ENCODE peak calls at places on chromosomes 12 and 14, in nine cellular contexts. One of them, this sample, is unnamed.

GRCh38 chr14:94003397-94003796 is 6.3 kb downstream of the CCDC197 start:
- DNase-seq in astrocyte of the spinal cord: no peak
- DNase-seq in testis: no peak
- DNase-seq in ovary: no peak
- DNase-seq in lung: no peak
- DNase-seq in spleen: no peak
- DNase-seq in HCT116: no peak
- DNase-seq in lower leg skin: no peak
- DNase-seq in WERI-Rb-1: no peak
- DNase-seq in this sample: no peak

GRCh38 chr12:5257763-5258475 is 174.0 kb upstream of the NTF3 start:
- DNase-seq in astrocyte of the spinal cord: no peak
- DNase-seq in testis: no peak
- DNase-seq in ovary: no peak
- DNase-seq in lung: no peak
- DNase-seq in spleen: no peak
- DNase-seq in HCT116: no peak
- DNase-seq in lower leg skin: peak
- DNase-seq in WERI-Rb-1: no peak
- DNase-seq in this sample: no peak

GRCh38 chr14:23095196-23096108 is at the start of gene C14orf119:
- DNase-seq in astrocyte of the spinal cord: peak
- DNase-seq in testis: peak
- DNase-seq in ovary: no peak
- DNase-seq in lung: peak
- DNase-seq in spleen: peak
- DNase-seq in HCT116: peak
- DNase-seq in lower leg skin: peak
- DNase-seq in WERI-Rb-1: peak
- DNase-seq in this sample: peak

GRCh38 chr12:39499296-39499695 is 56.4 kb upstream of the KIF21A start:
- DNase-seq in astrocyte of the spinal cord: no peak
- DNase-seq in testis: no peak
- DNase-seq in ovary: no peak
- DNase-seq in lung: no peak
- DNase-seq in spleen: no peak
- DNase-seq in HCT116: no peak
- DNase-seq in lower leg skin: no peak
- DNase-seq in WERI-Rb-1: no peak
- DNase-seq in this sample: peak

GRCh38 chr12:68613209-68613904 is 2.7 kb downstream of the RAP1B start:
- DNase-seq in astrocyte of the spinal cord: no peak
- DNase-seq in testis: peak
- DNase-seq in ovary: no peak
- DNase-seq in lung: no peak
- DNase-seq in spleen: no peak
- DNase-seq in HCT116: no peak
- DNase-seq in lower leg skin: no peak
- DNase-seq in WERI-Rb-1: no peak
- DNase-seq in this sample: no peak

GRCh38 chr12:120106151-120106550 is 10.4 kb downstream of the RAB35 start:
- DNase-seq in astrocyte of the spinal cord: no peak
- DNase-seq in testis: no peak
- DNase-seq in ovary: no peak
- DNase-seq in lung: no peak
- DNase-seq in spleen: no peak
- DNase-seq in HCT116: no peak
- DNase-seq in lower leg skin: no peak
- DNase-seq in WERI-Rb-1: no peak
- DNase-seq in this sample: no peak

GRCh38 chr12:126768517-126768916 is 1498.5 kb upstream of the TMEM132C start:
- DNase-seq in astrocyte of the spinal cord: no peak
- DNase-seq in testis: no peak
- DNase-seq in ovary: no peak
- DNase-seq in lung: no peak
- DNase-seq in spleen: no peak
- DNase-seq in HCT116: no peak
- DNase-seq in lower leg skin: no peak
- DNase-seq in WERI-Rb-1: no peak
- DNase-seq in this sample: no peak

GRCh38 chr14:100755649-100756048 is 29.0 kb downstream of the DLK1 start:
- DNase-seq in astrocyte of the spinal cord: peak
- DNase-seq in testis: no peak
- DNase-seq in ovary: no peak
- DNase-seq in lung: no peak
- DNase-seq in spleen: no peak
- DNase-seq in HCT116: peak
- DNase-seq in lower leg skin: no peak
- DNase-seq in WERI-Rb-1: no peak
- DNase-seq in this sample: peak

GRCh38 chr12:114167431-114167830 is 201.3 kb upstream of the RBM19 start:
- DNase-seq in astrocyte of the spinal cord: peak
- DNase-seq in testis: no peak
- DNase-seq in ovary: no peak
- DNase-seq in lung: no peak
- DNase-seq in spleen: no peak
- DNase-seq in HCT116: no peak
- DNase-seq in lower leg skin: no peak
- DNase-seq in WERI-Rb-1: no peak
- DNase-seq in this sample: no peak

GRCh38 chr14:104551851-104552737 is 27.5 kb upstream of the C14orf180 start:
- DNase-seq in astrocyte of the spinal cord: no peak
- DNase-seq in testis: no peak
- DNase-seq in ovary: peak
- DNase-seq in lung: no peak
- DNase-seq in spleen: peak
- DNase-seq in HCT116: no peak
- DNase-seq in lower leg skin: peak
- DNase-seq in WERI-Rb-1: peak
- DNase-seq in this sample: no peak

GRCh38 chr14:96146131-96146771 is 58.4 kb upstream of the BDKRB2 start:
- DNase-seq in astrocyte of the spinal cord: peak
- DNase-seq in testis: no peak
- DNase-seq in ovary: no peak
- DNase-seq in lung: peak
- DNase-seq in spleen: no peak
- DNase-seq in HCT116: no peak
- DNase-seq in lower leg skin: no peak
- DNase-seq in WERI-Rb-1: no peak
- DNase-seq in this sample: peak

GRCh38 chr12:15627995-15628945 is 160.9 kb downstream of the EPS8 start:
- DNase-seq in astrocyte of the spinal cord: peak
- DNase-seq in testis: no peak
- DNase-seq in ovary: no peak
- DNase-seq in lung: no peak
- DNase-seq in spleen: no peak
- DNase-seq in HCT116: no peak
- DNase-seq in lower leg skin: no peak
- DNase-seq in WERI-Rb-1: no peak
- DNase-seq in this sample: no peak

GRCh38 chr14:105891631-105892452 is 365.5 kb downstream of the TMEM121 start:
- DNase-seq in astrocyte of the spinal cord: no peak
- DNase-seq in testis: no peak
- DNase-seq in ovary: peak
- DNase-seq in lung: no peak
- DNase-seq in spleen: peak
- DNase-seq in HCT116: no peak
- DNase-seq in lower leg skin: peak
- DNase-seq in WERI-Rb-1: peak
- DNase-seq in this sample: no peak

GRCh38 chr12:14435627-14436026 is 70.1 kb downstream of the ATF7IP start:
- DNase-seq in astrocyte of the spinal cord: no peak
- DNase-seq in testis: no peak
- DNase-seq in ovary: no peak
- DNase-seq in lung: no peak
- DNase-seq in spleen: no peak
- DNase-seq in HCT116: no peak
- DNase-seq in lower leg skin: no peak
- DNase-seq in WERI-Rb-1: no peak
- DNase-seq in this sample: no peak

GRCh38 chr12:93292731-93293566 is 84.8 kb upstream of the NUDT4 start:
- DNase-seq in astrocyte of the spinal cord: no peak
- DNase-seq in testis: no peak
- DNase-seq in ovary: no peak
- DNase-seq in lung: no peak
- DNase-seq in spleen: no peak
- DNase-seq in HCT116: no peak
- DNase-seq in lower leg skin: no peak
- DNase-seq in WERI-Rb-1: no peak
- DNase-seq in this sample: peak

GRCh38 chr12:15495742-15496141 is 173.4 kb downstream of the PTPRO start:
- DNase-seq in astrocyte of the spinal cord: no peak
- DNase-seq in testis: no peak
- DNase-seq in ovary: no peak
- DNase-seq in lung: no peak
- DNase-seq in spleen: no peak
- DNase-seq in HCT116: no peak
- DNase-seq in lower leg skin: no peak
- DNase-seq in WERI-Rb-1: no peak
- DNase-seq in this sample: no peak

GRCh38 chr12:27176765-27177164 is 67.3 kb upstream of the STK38L start:
- DNase-seq in astrocyte of the spinal cord: peak
- DNase-seq in testis: no peak
- DNase-seq in ovary: no peak
- DNase-seq in lung: no peak
- DNase-seq in spleen: no peak
- DNase-seq in HCT116: no peak
- DNase-seq in lower leg skin: no peak
- DNase-seq in WERI-Rb-1: no peak
- DNase-seq in this sample: peak

GRCh38 chr12:4417471-4417870 is 28.1 kb downstream of the FGF6 start:
- DNase-seq in astrocyte of the spinal cord: no peak
- DNase-seq in testis: peak
- DNase-seq in ovary: no peak
- DNase-seq in lung: no peak
- DNase-seq in spleen: no peak
- DNase-seq in HCT116: no peak
- DNase-seq in lower leg skin: no peak
- DNase-seq in WERI-Rb-1: peak
- DNase-seq in this sample: no peak

GRCh38 chr14:98742001-98742400 is 530.0 kb downstream of the BCL11B start:
- DNase-seq in astrocyte of the spinal cord: no peak
- DNase-seq in testis: no peak
- DNase-seq in ovary: no peak
- DNase-seq in lung: no peak
- DNase-seq in spleen: no peak
- DNase-seq in HCT116: no peak
- DNase-seq in lower leg skin: no peak
- DNase-seq in WERI-Rb-1: no peak
- DNase-seq in this sample: no peak

GRCh38 chr12:87464565-87464964 is 564.6 kb downstream of the C12orf50 start:
- DNase-seq in astrocyte of the spinal cord: no peak
- DNase-seq in testis: no peak
- DNase-seq in ovary: no peak
- DNase-seq in lung: no peak
- DNase-seq in spleen: no peak
- DNase-seq in HCT116: no peak
- DNase-seq in lower leg skin: no peak
- DNase-seq in WERI-Rb-1: no peak
- DNase-seq in this sample: no peak

GRCh38 chr14:90608281-90608680 is 207.9 kb downstream of the TTC7B start:
- DNase-seq in astrocyte of the spinal cord: no peak
- DNase-seq in testis: no peak
- DNase-seq in ovary: no peak
- DNase-seq in lung: no peak
- DNase-seq in spleen: no peak
- DNase-seq in HCT116: no peak
- DNase-seq in lower leg skin: no peak
- DNase-seq in WERI-Rb-1: no peak
- DNase-seq in this sample: no peak

GRCh38 chr12:49960474-49961110 is 1.1 kb upstream of the AQP5 start:
- DNase-seq in astrocyte of the spinal cord: no peak
- DNase-seq in testis: no peak
- DNase-seq in ovary: no peak
- DNase-seq in lung: no peak
- DNase-seq in spleen: no peak
- DNase-seq in HCT116: no peak
- DNase-seq in lower leg skin: no peak
- DNase-seq in WERI-Rb-1: no peak
- DNase-seq in this sample: no peak
- H3K4me3 ChIP-seq in astrocyte of the spinal cord: no peak
- H3K4me3 ChIP-seq in testis: peak
- H3K4me3 ChIP-seq in ovary: no peak
- H3K4me3 ChIP-seq in lung: no peak
- H3K4me3 ChIP-seq in spleen: no peak
- H3K4me3 ChIP-seq in HCT116: no peak
- H3K4me3 ChIP-seq in lower leg skin: no peak
- H3K4me3 ChIP-seq in WERI-Rb-1: no peak
- H3K4me3 ChIP-seq in this sample: no peak

GRCh38 chr12:85920324-85920947 is 46.3 kb downstream of the NTS start:
- DNase-seq in astrocyte of the spinal cord: peak
- DNase-seq in testis: no peak
- DNase-seq in ovary: no peak
- DNase-seq in lung: no peak
- DNase-seq in spleen: no peak
- DNase-seq in HCT116: peak
- DNase-seq in lower leg skin: no peak
- DNase-seq in WERI-Rb-1: no peak
- DNase-seq in this sample: peak

GRCh38 chr12:85923767-85924331 is 49.8 kb downstream of the NTS start:
- DNase-seq in astrocyte of the spinal cord: peak
- DNase-seq in testis: no peak
- DNase-seq in ovary: no peak
- DNase-seq in lung: no peak
- DNase-seq in spleen: no peak
- DNase-seq in HCT116: peak
- DNase-seq in lower leg skin: no peak
- DNase-seq in WERI-Rb-1: no peak
- DNase-seq in this sample: peak
- TF ChIP-seq CTCF in astrocyte of the spinal cord: peak
- TF ChIP-seq CTCF in testis: peak
- TF ChIP-seq CTCF in ovary: no peak
- TF ChIP-seq CTCF in lung: no peak
- TF ChIP-seq CTCF in spleen: peak
- TF ChIP-seq CTCF in HCT116: peak
- TF ChIP-seq CTCF in lower leg skin: no peak
- TF ChIP-seq CTCF in WERI-Rb-1: peak
- TF ChIP-seq CTCF in this sample: peak

DNA sequence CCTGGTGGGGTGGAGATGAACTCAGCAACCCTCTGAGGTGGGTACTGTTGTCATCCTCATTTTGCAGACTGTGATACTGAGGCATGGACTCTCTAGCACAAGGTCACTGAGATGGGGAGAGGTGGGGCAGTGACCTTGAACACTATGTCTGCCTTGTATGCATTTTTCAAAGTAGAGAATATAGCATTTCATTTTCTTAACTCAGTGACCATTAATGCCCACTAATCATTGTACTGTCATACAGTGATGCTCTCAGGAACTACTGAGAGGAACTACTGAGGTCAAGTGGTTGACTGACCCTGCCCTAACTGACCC is 2.1 kb downstream of the L3HYPDH start:
- DNase-seq in astrocyte of the spinal cord: no peak
- DNase-seq in testis: no peak
- DNase-seq in ovary: no peak
- DNase-seq in lung: no peak
- DNase-seq in spleen: no peak
- DNase-seq in HCT116: no peak
- DNase-seq in lower leg skin: no peak
- DNase-seq in WERI-Rb-1: no peak
- DNase-seq in this sample: no peak
- H3K4me3 ChIP-seq in astrocyte of the spinal cord: peak
- H3K4me3 ChIP-seq in testis: no peak
- H3K4me3 ChIP-seq in ovary: no peak
- H3K4me3 ChIP-seq in lung: no peak
- H3K4me3 ChIP-seq in spleen: no peak
- H3K4me3 ChIP-seq in HCT116: no peak
- H3K4me3 ChIP-seq in lower leg skin: no peak
- H3K4me3 ChIP-seq in WERI-Rb-1: no peak
- H3K4me3 ChIP-seq in this sample: peak

GRCh38 chr12:96399081-96399918 is 939 bp downstream of the CDK17 start:
- DNase-seq in astrocyte of the spinal cord: peak
- DNase-seq in testis: peak
- DNase-seq in ovary: peak
- DNase-seq in lung: peak
- DNase-seq in spleen: peak
- DNase-seq in HCT116: no peak
- DNase-seq in lower leg skin: peak
- DNase-seq in WERI-Rb-1: peak
- DNase-seq in this sample: peak
- TF ChIP-seq CTCF in astrocyte of the spinal cord: peak
- TF ChIP-seq CTCF in testis: no peak
- TF ChIP-seq CTCF in ovary: no peak
- TF ChIP-seq CTCF in lung: no peak
- TF ChIP-seq CTCF in spleen: peak
- TF ChIP-seq CTCF in HCT116: peak
- TF ChIP-seq CTCF in lower leg skin: no peak
- TF ChIP-seq CTCF in WERI-Rb-1: peak
- TF ChIP-seq CTCF in this sample: no peak

This sample was measured in epithelial cell of esophagus.